ENCODE peak calls at places on chromosome 16, in six cellular contexts. One of them, this sample, is unnamed.

GRCh38 chr16:17194190-17194780 is 276.5 kb downstream of the XYLT1 start:
- DNase-seq in AG10803: peak
- DNase-seq in fibroblast of pulmonary artery: peak
- DNase-seq in upper lobe of right lung: peak
- DNase-seq in H1: peak
- DNase-seq in brain microvascular endothelial cell: no peak
- DNase-seq in this sample: no peak

GRCh38 chr16:15778999-15779614 is 77.7 kb downstream of the MYH11 start:
- DNase-seq in AG10803: no peak
- DNase-seq in fibroblast of pulmonary artery: no peak
- DNase-seq in upper lobe of right lung: no peak
- DNase-seq in H1: no peak
- DNase-seq in brain microvascular endothelial cell: no peak
- DNase-seq in this sample: no peak

GRCh38 chr16:52256310-52257078 is 290.4 kb downstream of the TOX3 start:
- DNase-seq in AG10803: no peak
- DNase-seq in fibroblast of pulmonary artery: no peak
- DNase-seq in upper lobe of right lung: no peak
- DNase-seq in H1: no peak
- DNase-seq in brain microvascular endothelial cell: no peak
- DNase-seq in this sample: no peak

GRCh38 chr16:2008009-2008526 is 1.6 kb downstream of the ZNF598 start:
- DNase-seq in AG10803: peak
- DNase-seq in fibroblast of pulmonary artery: peak
- DNase-seq in upper lobe of right lung: no peak
- DNase-seq in H1: no peak
- DNase-seq in brain microvascular endothelial cell: no peak
- DNase-seq in this sample: peak

GRCh38 chr16:73735018-73735417 is 561.6 kb upstream of the PSMD7 start:
- DNase-seq in AG10803: peak
- DNase-seq in fibroblast of pulmonary artery: peak
- DNase-seq in upper lobe of right lung: no peak
- DNase-seq in H1: no peak
- DNase-seq in brain microvascular endothelial cell: peak
- DNase-seq in this sample: peak

GRCh38 chr16:10412935-10413601 is 27.2 kb downstream of the ATF7IP2 start:
- DNase-seq in AG10803: no peak
- DNase-seq in fibroblast of pulmonary artery: no peak
- DNase-seq in upper lobe of right lung: no peak
- DNase-seq in H1: no peak
- DNase-seq in brain microvascular endothelial cell: no peak
- DNase-seq in this sample: no peak

GRCh38 chr16:24975428-24975889 is 39.7 kb downstream of the ARHGAP17 start:
- DNase-seq in AG10803: peak
- DNase-seq in fibroblast of pulmonary artery: peak
- DNase-seq in upper lobe of right lung: no peak
- DNase-seq in H1: no peak
- DNase-seq in brain microvascular endothelial cell: no peak
- DNase-seq in this sample: peak

GRCh38 chr16:425740-426114 is 278 bp downstream of the RAB11FIP3 start:
- DNase-seq in AG10803: no peak
- DNase-seq in fibroblast of pulmonary artery: no peak
- DNase-seq in upper lobe of right lung: no peak
- DNase-seq in H1: no peak
- DNase-seq in brain microvascular endothelial cell: no peak
- DNase-seq in this sample: no peak

GRCh38 chr16:52597772-52598483 is 51.0 kb upstream of the TOX3 start:
- DNase-seq in AG10803: no peak
- DNase-seq in fibroblast of pulmonary artery: no peak
- DNase-seq in upper lobe of right lung: no peak
- DNase-seq in H1: peak
- DNase-seq in brain microvascular endothelial cell: no peak
- DNase-seq in this sample: no peak

GRCh38 chr16:79008869-79009179 is 591.7 kb downstream of the MAF start:
- DNase-seq in AG10803: no peak
- DNase-seq in fibroblast of pulmonary artery: no peak
- DNase-seq in upper lobe of right lung: no peak
- DNase-seq in H1: no peak
- DNase-seq in brain microvascular endothelial cell: no peak
- DNase-seq in this sample: no peak

GRCh38 chr16:47713225-47713595 is 252.1 kb downstream of the PHKB start:
- DNase-seq in AG10803: peak
- DNase-seq in fibroblast of pulmonary artery: peak
- DNase-seq in upper lobe of right lung: no peak
- DNase-seq in H1: no peak
- DNase-seq in brain microvascular endothelial cell: peak
- DNase-seq in this sample: peak

GRCh38 chr16:64240586-64240985 is 881.3 kb downstream of the CDH11 start:
- DNase-seq in AG10803: peak
- DNase-seq in fibroblast of pulmonary artery: peak
- DNase-seq in upper lobe of right lung: no peak
- DNase-seq in H1: no peak
- DNase-seq in brain microvascular endothelial cell: no peak
- DNase-seq in this sample: no peak

GRCh38 chr16:12917653-12918052 is 16.3 kb downstream of the SHISA9 start:
- DNase-seq in AG10803: peak
- DNase-seq in fibroblast of pulmonary artery: no peak
- DNase-seq in upper lobe of right lung: no peak
- DNase-seq in H1: no peak
- DNase-seq in brain microvascular endothelial cell: no peak
- DNase-seq in this sample: no peak

GRCh38 chr16:52976539-52977167 is 76.0 kb downstream of the CHD9NB start:
- DNase-seq in AG10803: peak
- DNase-seq in fibroblast of pulmonary artery: peak
- DNase-seq in upper lobe of right lung: no peak
- DNase-seq in H1: no peak
- DNase-seq in brain microvascular endothelial cell: peak
- DNase-seq in this sample: peak

GRCh38 chr16:53672461-53672860 is 31.2 kb downstream of the RPGRIP1L start:
- DNase-seq in AG10803: no peak
- DNase-seq in fibroblast of pulmonary artery: no peak
- DNase-seq in upper lobe of right lung: no peak
- DNase-seq in H1: no peak
- DNase-seq in brain microvascular endothelial cell: no peak
- DNase-seq in this sample: no peak

GRCh38 chr16:55053071-55053415 is 122.4 kb downstream of the IRX5 start:
- DNase-seq in AG10803: no peak
- DNase-seq in fibroblast of pulmonary artery: no peak
- DNase-seq in upper lobe of right lung: peak
- DNase-seq in H1: no peak
- DNase-seq in brain microvascular endothelial cell: no peak
- DNase-seq in this sample: no peak

GRCh38 chr16:16865374-16865773 is 486.4 kb downstream of the NPIPA7 start:
- DNase-seq in AG10803: no peak
- DNase-seq in fibroblast of pulmonary artery: no peak
- DNase-seq in upper lobe of right lung: no peak
- DNase-seq in H1: no peak
- DNase-seq in brain microvascular endothelial cell: no peak
- DNase-seq in this sample: no peak

GRCh38 chr16:1527836-1528811 is 5.3 kb upstream of the TMEM204 start:
- DNase-seq in AG10803: peak
- DNase-seq in fibroblast of pulmonary artery: peak
- DNase-seq in upper lobe of right lung: no peak
- DNase-seq in H1: no peak
- DNase-seq in brain microvascular endothelial cell: no peak
- DNase-seq in this sample: peak

GRCh38 chr16:86651823-86652222 is 73.5 kb downstream of the FOXL1 start:
- DNase-seq in AG10803: no peak
- DNase-seq in fibroblast of pulmonary artery: no peak
- DNase-seq in upper lobe of right lung: no peak
- DNase-seq in H1: no peak
- DNase-seq in brain microvascular endothelial cell: no peak
- DNase-seq in this sample: peak

GRCh38 chr16:5056347-5056746 is 9.4 kb downstream of the C16orf89 start:
- DNase-seq in AG10803: no peak
- DNase-seq in fibroblast of pulmonary artery: no peak
- DNase-seq in upper lobe of right lung: peak
- DNase-seq in H1: peak
- DNase-seq in brain microvascular endothelial cell: peak
- DNase-seq in this sample: peak

GRCh38 chr16:19307587-19308241 is 22.2 kb downstream of the CLEC19A start:
- DNase-seq in AG10803: no peak
- DNase-seq in fibroblast of pulmonary artery: no peak
- DNase-seq in upper lobe of right lung: no peak
- DNase-seq in H1: peak
- DNase-seq in brain microvascular endothelial cell: no peak
- DNase-seq in this sample: no peak

GRCh38 chr16:15825750-15826305 is 31.0 kb downstream of the MYH11 start:
- DNase-seq in AG10803: no peak
- DNase-seq in fibroblast of pulmonary artery: no peak
- DNase-seq in upper lobe of right lung: no peak
- DNase-seq in H1: no peak
- DNase-seq in brain microvascular endothelial cell: no peak
- DNase-seq in this sample: no peak

GRCh38 chr16:27219161-27219560 is 15.8 kb downstream of the KDM8 start:
- DNase-seq in AG10803: no peak
- DNase-seq in fibroblast of pulmonary artery: no peak
- DNase-seq in upper lobe of right lung: no peak
- DNase-seq in H1: no peak
- DNase-seq in brain microvascular endothelial cell: no peak
- DNase-seq in this sample: no peak

DNA sequence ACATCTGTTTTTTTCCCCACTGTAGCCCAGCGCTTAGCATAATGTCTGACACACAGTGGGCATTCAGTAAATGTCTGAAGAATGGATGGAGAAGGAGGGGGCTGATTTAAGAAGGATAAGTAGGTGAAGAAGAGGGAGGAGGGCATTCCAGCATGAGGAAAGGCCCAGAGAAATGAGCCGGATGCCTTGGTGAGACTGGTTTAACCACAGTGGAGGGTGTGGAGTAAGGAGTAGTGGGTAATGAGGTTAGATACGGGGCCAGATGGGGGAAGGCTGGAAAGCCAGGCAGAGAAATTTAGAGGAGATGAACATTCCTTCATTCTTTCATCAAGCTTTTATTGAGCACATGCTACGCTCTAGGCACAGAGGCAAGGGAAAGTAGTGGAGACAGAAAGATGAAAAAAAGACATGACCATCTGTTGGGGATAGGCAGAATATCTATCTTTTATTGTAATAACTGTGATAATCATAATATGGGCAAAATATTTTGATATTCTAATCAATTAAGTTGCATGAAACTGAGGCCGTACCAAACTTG is 43.7 kb upstream of the NFAT5 start:
- DNase-seq in AG10803: peak
- DNase-seq in fibroblast of pulmonary artery: no peak
- DNase-seq in upper lobe of right lung: no peak
- DNase-seq in H1: no peak
- DNase-seq in brain microvascular endothelial cell: no peak
- DNase-seq in this sample: no peak
- H3K4me3 ChIP-seq in AG10803: no peak
- H3K4me3 ChIP-seq in fibroblast of pulmonary artery: no peak
- H3K4me3 ChIP-seq in upper lobe of right lung: no peak
- H3K4me3 ChIP-seq in H1: no peak
- H3K4me3 ChIP-seq in brain microvascular endothelial cell: no peak
- H3K4me3 ChIP-seq in this sample: no peak

GRCh38 chr16:66619036-66619435 is 14.5 kb downstream of the CMTM3 start:
- DNase-seq in AG10803: peak
- DNase-seq in fibroblast of pulmonary artery: peak
- DNase-seq in upper lobe of right lung: no peak
- DNase-seq in H1: no peak
- DNase-seq in brain microvascular endothelial cell: peak
- DNase-seq in this sample: peak
- TF ChIP-seq CTCF in AG10803: no peak
- TF ChIP-seq CTCF in fibroblast of pulmonary artery: no peak
- TF ChIP-seq CTCF in upper lobe of right lung: no peak
- TF ChIP-seq CTCF in H1: no peak
- TF ChIP-seq CTCF in brain microvascular endothelial cell: no peak
- TF ChIP-seq CTCF in this sample: no peak

DNA sequence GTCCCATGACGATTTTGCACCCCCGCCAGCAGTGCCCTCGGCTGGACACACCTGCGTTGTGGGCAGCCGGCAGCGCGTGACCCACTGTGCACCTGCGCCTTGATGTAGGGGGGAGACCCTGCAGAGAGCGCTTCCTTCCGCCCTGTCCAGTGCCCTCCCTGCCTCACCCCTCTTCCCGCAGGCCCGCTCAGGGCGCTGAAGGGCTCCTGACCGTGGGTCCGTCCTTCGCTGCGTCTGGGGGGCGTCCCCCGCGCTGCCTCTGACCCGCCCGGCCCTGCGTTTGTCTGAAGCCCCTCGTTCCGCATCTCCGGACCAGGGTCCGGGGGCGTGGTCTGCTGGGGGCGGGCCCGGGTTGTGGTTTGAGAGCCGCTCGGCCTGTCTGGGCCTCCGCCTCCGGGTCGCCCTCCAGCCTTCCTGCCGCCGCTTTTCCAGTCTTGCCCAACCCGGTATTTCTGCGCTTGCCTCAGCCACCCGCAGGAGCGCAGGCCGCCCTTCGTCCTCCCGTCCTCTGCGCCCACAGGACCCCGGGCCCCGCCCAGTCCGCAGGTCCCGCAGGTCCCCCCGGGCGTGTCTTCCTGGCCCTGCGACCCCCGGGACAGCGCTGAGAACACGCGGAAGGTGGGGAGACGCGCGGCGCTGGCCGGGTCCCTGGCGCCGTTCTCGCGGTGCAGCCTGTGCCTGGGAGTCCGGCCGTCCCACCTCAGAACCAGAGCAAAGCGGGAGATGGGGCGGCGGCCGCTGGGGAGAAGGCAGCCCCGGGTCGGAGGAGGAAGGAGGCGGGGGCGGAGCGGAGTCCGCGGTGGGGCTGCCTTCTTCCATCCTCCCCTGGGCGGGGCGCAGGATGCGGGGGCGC is 4.0 kb upstream of the IL17C start:
- DNase-seq in AG10803: peak
- DNase-seq in fibroblast of pulmonary artery: peak
- DNase-seq in upper lobe of right lung: peak
- DNase-seq in H1: peak
- DNase-seq in brain microvascular endothelial cell: peak
- DNase-seq in this sample: peak
- H3K4me3 ChIP-seq in AG10803: peak
- H3K4me3 ChIP-seq in fibroblast of pulmonary artery: peak
- H3K4me3 ChIP-seq in upper lobe of right lung: peak
- H3K4me3 ChIP-seq in H1: peak
- H3K4me3 ChIP-seq in brain microvascular endothelial cell: peak
- H3K4me3 ChIP-seq in this sample: peak

GRCh38 chr16:20674684-20675487 is 22.6 kb downstream of the ACSM1 start:
- DNase-seq in AG10803: no peak
- DNase-seq in fibroblast of pulmonary artery: peak
- DNase-seq in upper lobe of right lung: no peak
- DNase-seq in H1: peak
- DNase-seq in brain microvascular endothelial cell: no peak
- DNase-seq in this sample: no peak

GRCh38 chr16:20676268-20676828 is 21.1 kb downstream of the ACSM1 start:
- DNase-seq in AG10803: no peak
- DNase-seq in fibroblast of pulmonary artery: peak
- DNase-seq in upper lobe of right lung: no peak
- DNase-seq in H1: no peak
- DNase-seq in brain microvascular endothelial cell: no peak
- DNase-seq in this sample: no peak

GRCh38 chr16:20678242-20678641 is 19.2 kb downstream of the ACSM1 start:
- DNase-seq in AG10803: no peak
- DNase-seq in fibroblast of pulmonary artery: no peak
- DNase-seq in upper lobe of right lung: no peak
- DNase-seq in H1: no peak
- DNase-seq in brain microvascular endothelial cell: no peak
- DNase-seq in this sample: no peak

GRCh38 chr16:20675488-20676267 is 21.8 kb downstream of the ACSM1 start:
- DNase-seq in AG10803: peak
- DNase-seq in fibroblast of pulmonary artery: peak
- DNase-seq in upper lobe of right lung: no peak
- DNase-seq in H1: peak
- DNase-seq in brain microvascular endothelial cell: no peak
- DNase-seq in this sample: peak

GRCh38 chr16:20676867-20677266 is 20.6 kb downstream of the ACSM1 start:
- DNase-seq in AG10803: no peak
- DNase-seq in fibroblast of pulmonary artery: no peak
- DNase-seq in upper lobe of right lung: no peak
- DNase-seq in H1: no peak
- DNase-seq in brain microvascular endothelial cell: no peak
- DNase-seq in this sample: no peak
- TF ChIP-seq CTCF in AG10803: no peak
- TF ChIP-seq CTCF in fibroblast of pulmonary artery: no peak
- TF ChIP-seq CTCF in upper lobe of right lung: no peak
- TF ChIP-seq CTCF in H1: no peak
- TF ChIP-seq CTCF in brain microvascular endothelial cell: no peak
- TF ChIP-seq CTCF in this sample: no peak